ENCODE peak calls at places on chromosome 22, in four cellular contexts. Z, F, N and J are unnamed samples.

GRCh38 chr22:45995405-45996101 is 18.6 kb upstream of the WNT7B start:
- DNase-seq in N (no peak), F (no peak), Z (no peak), J (no peak)

GRCh38 chr22:39431216-39431801 is 25.5 kb upstream of the MGAT3 start:
- DNase-seq in N (no peak), F (no peak), Z (no peak), J (no peak)

GRCh38 chr22:48629631-48630443 is 1197.8 kb downstream of the BRD1 start:
- DNase-seq in F (no peak), Z (no peak), N (no peak), J (no peak)

GRCh38 chr22:28627791-28628190 is 51.8 kb downstream of the TTC28 start:
- DNase-seq in F (no peak), Z (no peak), N (no peak), J (no peak)

GRCh38 chr22:21443735-21444421 is 23.3 kb upstream of the TMEM191C start:
- DNase-seq in Z (no peak), F (peak), N (peak), J (no peak)

GRCh38 chr22:19631899-19632670 is 82.2 kb upstream of the SEPTIN5 start:
- DNase-seq in Z (peak), N (no peak), F (peak), J (no peak)

GRCh38 chr22:42664976-42665831 is 16.0 kb upstream of the CYB5R3 start:
- DNase-seq in Z (no peak), F (no peak), N (no peak), J (no peak)

GRCh38 chr22:25383278-25383820 is 163.9 kb downstream of the CRYBB2 start:
- DNase-seq in F (no peak), N (no peak), Z (no peak), J (no peak)

GRCh38 chr22:46828323-46829139 is 66.1 kb downstream of the TBC1D22A start:
- DNase-seq in N (no peak), Z (no peak), F (peak), J (no peak)

GRCh38 chr22:19643448-19644313 is 70.6 kb upstream of the SEPTIN5 start:
- DNase-seq in Z (no peak), F (peak), N (no peak), J (no peak)

GRCh38 chr22:50304528-50305392 is 2.7 kb downstream of the PLXNB2 start:
- DNase-seq in F (no peak), N (no peak), Z (no peak), J (no peak)

GRCh38 chr22:28283025-28283654 is 364.1 kb upstream of the PITPNB start:
- DNase-seq in F (no peak), N (no peak), Z (no peak), J (no peak)

GRCh38 chr22:44344407-44344806 is 31.7 kb upstream of the SHISAL1 start:
- DNase-seq in F (no peak), Z (no peak), N (no peak), J (no peak)

GRCh38 chr22:41690476-41690875 is 1.8 kb upstream of the SNU13 start:
- DNase-seq in Z (no peak), N (no peak), F (no peak), J (no peak)

DNA sequence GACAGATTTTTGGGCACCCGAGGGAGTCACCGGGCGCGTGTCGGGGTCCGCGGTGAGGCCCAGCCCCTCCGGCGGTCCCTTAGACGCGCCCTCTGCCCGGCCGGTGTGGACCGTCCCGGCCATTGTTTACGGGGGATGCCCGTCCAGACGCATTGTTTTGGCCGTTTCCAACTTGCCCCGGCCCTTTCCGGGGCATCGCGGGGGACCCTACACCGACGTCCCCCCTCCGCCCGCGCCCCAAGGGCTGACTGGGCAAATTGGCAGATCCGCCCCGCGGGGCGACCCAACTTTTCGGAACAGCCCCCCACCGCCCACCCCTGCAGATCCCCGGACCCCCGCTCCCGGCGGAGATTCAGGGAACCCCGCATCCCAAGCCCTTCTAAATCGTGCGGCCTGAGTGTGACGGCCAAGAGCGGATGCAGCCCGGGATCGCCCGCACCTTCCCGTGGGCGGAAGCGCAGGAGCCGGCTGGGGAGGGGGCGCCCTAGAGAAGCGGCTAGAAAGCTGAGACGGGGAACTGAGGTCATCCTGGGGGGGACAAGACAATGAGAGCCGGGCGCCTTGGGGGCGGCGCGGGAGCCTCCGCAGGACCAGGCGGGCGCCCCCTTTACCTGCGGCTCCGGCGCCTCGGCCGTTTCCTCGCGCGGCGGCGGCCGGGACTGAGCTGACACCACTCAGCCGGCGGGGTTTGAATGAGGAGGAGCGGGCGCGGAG is 17.1 kb upstream of the CCT8L2 start:
- DNase-seq in N (no peak), F (no peak), Z (no peak), J (no peak)
- H3K4me3 ChIP-seq in N (peak), F (no peak), Z (no peak), J (no peak)

GRCh38 chr22:40648386-40648785 is 11.9 kb upstream of the MRTFA start:
- DNase-seq in Z (no peak), F (no peak), N (no peak), J (no peak)

GRCh38 chr22:40653361-40653760 is 16.8 kb upstream of the MRTFA start:
- DNase-seq in N (no peak), Z (no peak), F (peak), J (no peak)

GRCh38 chr22:40654522-40655167 is 18.1 kb upstream of the MRTFA start:
- DNase-seq in N (peak), F (peak), Z (no peak), J (no peak)

GRCh38 chr22:40651057-40651456 is 14.5 kb upstream of the MRTFA start:
- DNase-seq in N (no peak), Z (no peak), F (no peak), J (no peak)

DNA sequence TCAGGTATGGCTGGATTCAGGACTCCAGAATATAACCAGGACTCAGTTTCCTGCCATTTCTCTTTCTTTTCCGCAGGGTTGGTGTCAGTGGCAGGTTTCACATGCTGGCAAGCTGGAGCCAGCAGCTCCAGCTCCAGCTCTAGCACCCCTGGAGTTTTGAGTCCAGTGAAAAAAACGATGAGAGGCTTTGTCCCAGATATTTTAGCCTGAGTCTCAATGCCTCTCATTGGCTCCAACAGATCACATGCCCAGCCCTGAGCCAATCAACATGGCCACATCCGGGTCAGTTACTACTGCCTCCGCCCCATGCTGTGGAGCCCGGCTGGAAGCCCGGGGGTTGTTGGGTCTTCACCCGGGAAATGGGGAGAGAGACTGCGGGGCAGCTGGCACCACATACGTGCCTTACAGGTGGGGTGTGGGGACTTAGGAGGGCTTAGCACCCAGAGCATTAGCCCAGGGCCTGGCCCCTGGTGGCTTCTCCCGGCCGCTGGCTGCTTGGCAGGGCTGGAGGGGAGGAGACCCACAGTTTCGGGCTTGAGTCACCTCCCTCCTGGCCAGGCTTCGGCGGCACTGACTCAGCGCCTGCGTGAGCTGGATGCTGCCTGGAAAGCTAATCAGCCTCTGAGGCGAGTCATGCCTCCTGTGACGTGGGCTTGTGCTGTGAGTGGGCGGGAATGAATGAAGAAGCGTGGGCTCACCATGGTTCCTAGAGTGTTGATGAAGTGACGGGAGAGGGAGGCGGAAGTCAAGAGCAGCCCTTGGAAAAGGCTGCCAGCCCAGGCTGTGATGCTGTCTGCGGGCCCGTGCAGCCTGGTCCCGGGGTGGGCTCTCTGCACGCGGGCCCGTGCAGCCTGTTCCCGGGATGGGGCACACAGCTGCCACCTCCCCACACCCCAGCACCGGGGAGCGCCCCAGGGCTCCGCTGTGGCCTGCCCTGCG is 15.3 kb upstream of the MRTFA start:
- DNase-seq in F (peak), Z (peak), N (peak), J (peak)
- TF ChIP-seq CTCF in F (no peak), Z (no peak), N (peak), J (no peak)

GRCh38 chr22:37485006-37485713 is 1.0 kb downstream of the MFNG start:
- DNase-seq in F (no peak), N (no peak), Z (no peak), J (no peak)
- H3K4me3 ChIP-seq in F (no peak), N (peak), Z (no peak), J (no peak)

GRCh38 chr22:36469094-36469710 is 12.2 kb downstream of the TXN2 start:
- DNase-seq in Z (no peak), N (no peak), F (no peak), J (no peak)
- TF ChIP-seq CTCF in Z (no peak), N (no peak), F (no peak), J (no peak)